ENCODE peak calls at places on chromosome 16, in four cellular contexts. G is DMS153, F is osteocyte, X is heart left ventricle. R is an unnamed sample.

GRCh38 chr16:80347900-80348299 is 192.9 kb upstream of the DYNLRB2 start:
- DNase-seq in G (no peak), F (peak; percentile 80), X (peak; percentile 23), R (no peak)

GRCh38 chr16:15820837-15821236 is 36.0 kb downstream of the MYH11 start:
- DNase-seq in G (no peak), F (no peak), X (no peak), R (no peak)

GRCh38 chr16:75296606-75297005 is 45.2 kb upstream of the BCAR1 start:
- DNase-seq in G (peak; percentile 25), F (no peak), X (peak; percentile 80), R (no peak)

GRCh38 chr16:48444574-48444973 is 59.4 kb upstream of the SIAH1 start:
- DNase-seq in G (no peak), F (no peak), X (peak; percentile 27), R (no peak)

GRCh38 chr16:56641166-56641565 is 2.7 kb downstream of the MT1A start:
- DNase-seq in G (no peak), F (no peak), X (no peak), R (no peak)

GRCh38 chr16:2008631-2009301 is 855 bp downstream of the ZNF598 start:
- DNase-seq in G (no peak), F (no peak), X (peak; percentile 23), R (no peak)

GRCh38 chr16:84631882-84632281 is 14.0 kb upstream of the COTL1 start:
- DNase-seq in G (no peak), F (no peak), X (no peak), R (no peak)

GRCh38 chr16:89422527-89422904 is 67.8 kb downstream of the ANKRD11 start:
- DNase-seq in G (no peak), F (no peak), X (no peak), R (no peak)

GRCh38 chr16:65956100-65956499 is 410.4 kb upstream of the CDH5 start:
- DNase-seq in G (no peak), F (no peak), X (no peak), R (no peak)

GRCh38 chr16:23148166-23148512 is 1.1 kb downstream of the USP31 start:
- DNase-seq in G (no peak), F (no peak), X (no peak), R (no peak)

GRCh38 chr16:29312835-29313558 is 93.5 kb downstream of the NPIPB11 start:
- DNase-seq in G (no peak), F (no peak), X (no peak), R (no peak)

GRCh38 chr16:65201446-65202010 is 79.7 kb upstream of the CDH11 start:
- DNase-seq in G (no peak), F (no peak), X (no peak), R (no peak)

GRCh38 chr16:10918294-10919002 is 23.8 kb downstream of the DEXI start:
- DNase-seq in G (peak; percentile 63), F (peak; percentile 95), X (peak; percentile 94), R (peak; percentile 86)

GRCh38 chr16:10579965-10580918 is at the start of gene EMP2:
- DNase-seq in G (peak; percentile 68), F (no peak), X (peak; percentile 90), R (no peak)

GRCh38 chr16:53528797-53529196 is 25.8 kb upstream of the AKTIP start:
- DNase-seq in G (no peak), F (no peak), X (no peak), R (no peak)

GRCh38 chr16:69520800-69521602 is 44.8 kb upstream of the NFAT5 start:
- DNase-seq in G (peak; percentile 7), F (no peak), X (no peak), R (no peak)

GRCh38 chr16:56610609-56611111 is 2.3 kb downstream of the MT2A start:
- DNase-seq in G (no peak), F (no peak), X (no peak), R (no peak)

GRCh38 chr16:26464576-26465266 is 602.0 kb upstream of the C16orf82 start:
- DNase-seq in G (no peak), F (no peak), X (no peak), R (no peak)

GRCh38 chr16:31471875-31472558 is at the start of gene TGFB1I1:
- DNase-seq in G (no peak), F (no peak), X (peak; percentile 86), R (no peak)

GRCh38 chr16:48498761-48499600 is 111.0 kb downstream of the N4BP1 start:
- DNase-seq in G (no peak), F (no peak), X (no peak), R (no peak)

GRCh38 chr16:27690604-27691003 is 140.7 kb downstream of the KATNIP start:
- DNase-seq in G (no peak), F (no peak), X (no peak), R (no peak)

GRCh38 chr16:76197925-76198324 is 79.3 kb upstream of the CNTNAP4 start:
- DNase-seq in G (no peak), F (no peak), X (no peak), R (no peak)

GRCh38 chr16:67200491-67200890 is 1.6 kb downstream of the ELMO3 start:
- DNase-seq in G (no peak), F (no peak), X (no peak), R (no peak)

GRCh38 chr16:13343981-13344380 is 442.6 kb downstream of the SHISA9 start:
- DNase-seq in G (no peak), F (no peak), X (no peak), R (no peak)

GRCh38 chr16:58197314-58198012 is 443 bp downstream of the CSNK2A2 start:
- DNase-seq in G (no peak), F (no peak), X (no peak), R (no peak)

GRCh38 chr16:87919681-87919994 is 16.7 kb downstream of the CA5A start:
- DNase-seq in G (no peak), F (no peak), X (no peak), R (no peak)

GRCh38 chr16:11683140-11683539 is 14.9 kb downstream of the SNN start:
- DNase-seq in G (no peak), F (no peak), X (no peak), R (no peak)

GRCh38 chr16:30928390-30928789 is 5.0 kb downstream of the FBXL19 start:
- DNase-seq in G (no peak), F (no peak), X (no peak), R (no peak)

GRCh38 chr16:70267516-70267915 is 15.8 kb upstream of the EXOSC6 start:
- DNase-seq in G (no peak), F (no peak), X (no peak), R (peak; percentile 16)